ENCODE peak calls at places on chromosomes 12 and 14, in nine cellular contexts. I is KG1, P is retina, Q is lower lobe of right lung, H is skeletal muscle cell, D is NCI-H1105, Y is LHCN-M2, M is progenitor cell of endocrine pancreas, R is tibial artery. L is an unnamed sample.

GRCh38 chr12:128190614-128191013 is 76.4 kb upstream of the TMEM132C start:
- DNase-seq in I (no peak), Y (no peak), R (no peak), D (no peak), M (peak), H (no peak), Q (no peak), P (peak), L (no peak)

GRCh38 chr14:59225281-59225680 is 36.8 kb downstream of the DAAM1 start:
- DNase-seq in D (peak), Y (no peak), P (no peak), R (no peak), M (no peak), I (no peak), H (no peak), Q (no peak), L (no peak)

GRCh38 chr12:50913224-50913623 is 39.1 kb upstream of the HIGD1C start:
- DNase-seq in I (no peak), H (no peak), D (no peak), Y (no peak), P (no peak), Q (no peak), R (no peak), M (no peak), L (no peak)

GRCh38 chr12:131896811-131897270 is 2.4 kb downstream of the ULK1 start:
- DNase-seq in P (no peak), R (no peak), D (no peak), M (no peak), Q (no peak), Y (peak), H (no peak), I (no peak), L (no peak)

GRCh38 chr12:66596189-66596588 is 82.7 kb downstream of the GRIP1 start:
- DNase-seq in Q (no peak), D (no peak), P (no peak), R (no peak), Y (peak), M (no peak), I (no peak), H (peak), L (no peak)

GRCh38 chr12:9332564-9332963 is 124.4 kb upstream of the PZP start:
- DNase-seq in P (no peak), M (no peak), Q (no peak), H (no peak), Y (no peak), R (no peak), I (no peak), D (no peak), L (no peak)

GRCh38 chr14:88185843-88186242 is 137.2 kb downstream of the KCNK10 start:
- DNase-seq in D (no peak), Q (no peak), R (no peak), P (no peak), M (no peak), I (no peak), Y (no peak), H (no peak), L (no peak)

GRCh38 chr12:41983896-41984295 is 160.8 kb downstream of the GXYLT1 start:
- DNase-seq in Y (no peak), P (peak), R (no peak), Q (no peak), I (no peak), D (peak), H (no peak), M (no peak), L (no peak)

GRCh38 chr14:34874386-34875030 is 652 bp downstream of the BAZ1A start:
- DNase-seq in Q (peak), H (peak), D (peak), Y (peak), M (peak), P (no peak), I (peak), R (peak), L (peak)

GRCh38 chr14:63727231-63727735 is 582 bp downstream of the SGPP1 start:
- DNase-seq in Q (peak), D (no peak), H (no peak), Y (peak), M (peak), R (peak), P (peak), I (no peak), L (no peak)

GRCh38 chr12:5138845-5139244 is 95.2 kb downstream of the KCNA5 start:
- DNase-seq in P (no peak), D (no peak), Q (no peak), M (no peak), R (no peak), I (no peak), H (no peak), Y (no peak), L (no peak)

GRCh38 chr12:45426294-45426693 is 210.4 kb downstream of the ANO6 start:
- DNase-seq in M (no peak), Q (no peak), D (no peak), H (no peak), I (no peak), Y (no peak), R (no peak), P (no peak), L (no peak)

GRCh38 chr12:27245039-27245438 is 953 bp downstream of the STK38L start:
- DNase-seq in R (no peak), H (no peak), Y (no peak), I (no peak), P (no peak), Q (no peak), D (no peak), M (no peak), L (no peak)

GRCh38 chr14:105041841-105042765 is 21.2 kb upstream of the CDCA4 start:
- DNase-seq in R (no peak), P (no peak), Q (peak), D (no peak), Y (no peak), H (no peak), I (no peak), M (no peak), L (no peak)

GRCh38 chr14:101624579-101624978 is 63.3 kb downstream of the DIO3 start:
- DNase-seq in I (no peak), R (no peak), H (no peak), Q (no peak), Y (no peak), D (no peak), P (peak), M (no peak), L (no peak)

GRCh38 chr12:82097877-82098276 is 260.3 kb downstream of the CCDC59 start:
- DNase-seq in H (no peak), Y (no peak), Q (no peak), R (no peak), I (no peak), M (no peak), P (no peak), D (no peak), L (no peak)

GRCh38 chr12:121939190-121939589 is 20.8 kb downstream of the CFAP251 start:
- DNase-seq in Y (no peak), I (no peak), H (no peak), P (no peak), Q (no peak), M (no peak), D (no peak), R (no peak), L (no peak)

GRCh38 chr14:53510281-53510912 is 357.3 kb upstream of the DDHD1 start:
- DNase-seq in I (no peak), H (no peak), M (no peak), D (no peak), Y (no peak), Q (no peak), P (no peak), R (no peak), L (no peak)

GRCh38 chr12:106633451-106633823 is 50.6 kb downstream of the RFX4 start:
- DNase-seq in Q (no peak), H (no peak), I (no peak), R (no peak), P (no peak), M (no peak), Y (no peak), D (no peak), L (no peak)

GRCh38 chr12:99092100-99092851 is 447.2 kb downstream of the APAF1 start:
- DNase-seq in P (no peak), Y (no peak), Q (no peak), R (no peak), H (no peak), I (no peak), M (no peak), D (no peak), L (no peak)

L was measured in T1000.